ENCODE peak calls at places on chromosome 6, in four cellular contexts. Y is suprapubic skin; D is psoas muscle; Q is CD4-positive, alpha-beta memory T cell. O is an unnamed sample.

GRCh38 chr6:102766946-102767345 is 1373.4 kb downstream of the GRIK2 start:
- DNase-seq in Y (no peak), D (no peak), Q (no peak), O (no peak)

GRCh38 chr6:87747646-87748045 is 45.6 kb upstream of the AKIRIN2 start:
- DNase-seq in Y (no peak), D (no peak), Q (no peak), O (no peak)

GRCh38 chr6:129498556-129498940 is 211.4 kb downstream of the ARHGAP18 start:
- DNase-seq in Y (no peak), D (no peak), Q (no peak), O (no peak)

GRCh38 chr6:28657367-28657755 is 131.7 kb downstream of the GPX5 start:
- DNase-seq in Y (no peak), D (no peak), Q (no peak), O (no peak)

GRCh38 chr6:1164600-1164999 is 147.3 kb upstream of the FOXQ1 start:
- DNase-seq in Y (no peak), D (no peak), Q (no peak), O (no peak)

GRCh38 chr6:39445667-39446066 is 123.2 kb upstream of the KCNK16 start:
- DNase-seq in Y (no peak), D (no peak), Q (no peak), O (no peak)

GRCh38 chr6:143038845-143039244 is 21.8 kb upstream of the AIG1 start:
- DNase-seq in Y (no peak), D (no peak), Q (no peak), O (no peak)

GRCh38 chr6:4800662-4801061 is 24.5 kb downstream of the CDYL start:
- DNase-seq in Y (no peak), D (no peak), Q (no peak), O (no peak)

GRCh38 chr6:13488015-13488895 is 855 bp upstream of the GFOD1 start:
- DNase-seq in Y (peak; percentile 78), D (peak; percentile 78), Q (no peak), O (peak; percentile 55)

GRCh38 chr6:33249732-33250625 is 21.7 kb downstream of the VPS52 start:
- DNase-seq in Y (peak; percentile 61), D (peak; percentile 63), Q (no peak), O (no peak)

GRCh38 chr6:125114248-125114858 is 39.2 kb upstream of the TPD52L1 start:
- DNase-seq in Y (no peak), D (no peak), Q (no peak), O (no peak)

GRCh38 chr6:170134077-170135040 is 156.5 kb downstream of the DLL1 start:
- DNase-seq in Y (peak; percentile 49), D (no peak), Q (no peak), O (peak; percentile 57)

GRCh38 chr6:75812560-75812959 is 63.5 kb downstream of the MYO6 start:
- DNase-seq in Y (no peak), D (no peak), Q (no peak), O (no peak)

GRCh38 chr6:56259682-56260081 is 12.3 kb upstream of the COL21A1 start:
- DNase-seq in Y (no peak), D (no peak), Q (no peak), O (no peak)

GRCh38 chr6:107153061-107153460 is 37.7 kb upstream of the BEND3 start:
- DNase-seq in Y (no peak), D (no peak), Q (no peak), O (no peak)

GRCh38 chr6:88164061-88164460 is 2.1 kb downstream of the CNR1 start:
- DNase-seq in Y (no peak), D (no peak), Q (no peak), O (no peak)

GRCh38 chr6:26234421-26235239 is 130.4 kb upstream of the BTN3A2 start:
- DNase-seq in Y (no peak), D (peak; percentile 64), Q (peak; percentile 70), O (no peak)

GRCh38 chr6:42166444-42167141 is 6.6 kb upstream of the GUCA1A start:
- DNase-seq in Y (no peak), D (no peak), Q (peak; percentile 73), O (peak; percentile 44)

GRCh38 chr6:123091091-123091895 is 95.3 kb downstream of the CLVS2 start:
- DNase-seq in Y (no peak), D (peak; percentile 50), Q (no peak), O (no peak)

GRCh38 chr6:142903806-142904205 is 41.2 kb downstream of the HIVEP2 start:
- DNase-seq in Y (no peak), D (no peak), Q (peak; percentile 67), O (no peak)

GRCh38 chr6:125701354-125701668 is 48.1 kb upstream of the HEY2 start:
- DNase-seq in Y (no peak), D (no peak), Q (no peak), O (no peak)

GRCh38 chr6:1215884-1216487 is 95.9 kb upstream of the FOXQ1 start:
- DNase-seq in Y (no peak), D (no peak), Q (no peak), O (no peak)

GRCh38 chr6:149236584-149236983 is 80.9 kb upstream of the TAB2 start:
- DNase-seq in Y (no peak), D (no peak), Q (no peak), O (no peak)

GRCh38 chr6:114344216-114344970 is 1.6 kb upstream of the HS3ST5 start:
- DNase-seq in Y (no peak), D (no peak), Q (no peak), O (no peak)

GRCh38 chr6:167997642-167998041 is at the start of gene KIF25:
- DNase-seq in Y (no peak), D (no peak), Q (no peak), O (no peak)

GRCh38 chr6:47520282-47520681 is 42.7 kb downstream of the CD2AP start:
- DNase-seq in Y (no peak), D (no peak), Q (no peak), O (no peak)

GRCh38 chr6:75397806-75398465 is 95.7 kb downstream of the FILIP1 start:
- DNase-seq in Y (no peak), D (no peak), Q (no peak), O (no peak)

GRCh38 chr6:89471287-89471867 is 38.4 kb downstream of the ANKRD6 start:
- DNase-seq in Y (no peak), D (no peak), Q (no peak), O (no peak)

GRCh38 chr6:110781522-110782200 is 33.6 kb downstream of the CDK19 start:
- DNase-seq in Y (no peak), D (no peak), Q (no peak), O (no peak)

GRCh38 chr6:38974389-38975133 is 74.0 kb upstream of the GLP1R start:
- DNase-seq in Y (no peak), D (no peak), Q (no peak), O (no peak)

GRCh38 chr6:156824142-156824541 is 47.0 kb downstream of the ARID1B start:
- DNase-seq in Y (no peak), D (no peak), Q (no peak), O (no peak)

GRCh38 chr6:84776392-84776791 is 12.0 kb upstream of the TBX18 start:
- DNase-seq in Y (no peak), D (no peak), Q (no peak), O (no peak)

GRCh38 chr6:1670711-1671462 is 61.2 kb downstream of the FOXC1 start:
- DNase-seq in Y (no peak), D (no peak), Q (no peak), O (no peak)

GRCh38 chr6:63426844-63427243 is 107.1 kb upstream of the LGSN start:
- DNase-seq in Y (no peak), D (no peak), Q (no peak), O (no peak)

GRCh38 chr6:87641065-87641692 is 51.2 kb downstream of the ORC3 start:
- DNase-seq in Y (no peak), D (no peak), Q (no peak), O (no peak)

GRCh38 chr6:105740946-105741605 is 338.2 kb upstream of the PREP start:
- DNase-seq in Y (no peak), D (no peak), Q (no peak), O (no peak)

DNA sequence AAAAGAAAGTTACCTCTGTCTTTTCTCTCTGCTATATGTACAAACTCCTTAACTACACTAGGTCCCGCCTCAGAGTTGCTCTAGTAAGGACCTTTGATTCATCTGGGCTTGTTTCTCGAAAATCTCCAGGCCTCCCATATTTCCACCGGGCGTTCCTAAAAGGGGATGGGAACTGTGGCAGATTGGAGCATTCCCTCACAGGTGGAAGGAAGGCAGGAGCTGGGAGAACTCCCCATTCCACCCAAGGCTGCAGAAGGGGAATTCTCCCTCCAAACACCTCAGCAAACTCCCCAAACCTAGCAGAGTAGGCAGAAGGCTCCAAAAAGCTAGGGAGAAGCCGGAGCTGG is 1.6 kb upstream of the TFAP2A start:
- DNase-seq in Y (no peak), D (no peak), Q (no peak), O (no peak)
- H3K4me1 ChIP-seq in Y (peaks cover 59% of the 10 kb centered on the region), D (peaks cover 12% of the 10 kb centered on the region), Q (peaks cover 35% of the 10 kb centered on the region), O (peaks cover 74% of the 10 kb centered on the region)

DNA sequence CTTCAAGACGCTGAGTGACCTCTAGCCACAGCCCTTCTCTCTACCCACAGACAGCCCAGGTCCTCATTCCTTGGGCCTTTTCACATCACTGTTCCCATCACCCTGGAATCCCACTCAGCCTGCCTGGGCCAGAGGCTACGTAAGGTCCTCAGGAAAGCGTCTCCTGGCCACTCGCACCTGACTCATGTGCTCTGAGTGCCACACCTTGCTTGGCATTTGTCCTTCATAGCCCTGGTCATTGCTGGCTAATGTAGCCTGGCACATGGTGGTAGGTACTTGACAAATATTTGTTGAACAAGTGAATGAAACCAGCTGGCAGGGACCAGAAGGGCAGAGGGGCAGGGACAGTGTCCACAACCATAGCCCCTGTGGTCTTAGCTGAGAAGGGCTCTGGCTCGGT is 50.6 kb upstream of the FANCE start:
- DNase-seq in Y (no peak), D (no peak), Q (no peak), O (no peak)
- H3K27ac ChIP-seq in Y (no peak overlapping the region), D (no peak overlapping the region), Q (no peak overlapping the region), O (no peak overlapping the region)

DNA sequence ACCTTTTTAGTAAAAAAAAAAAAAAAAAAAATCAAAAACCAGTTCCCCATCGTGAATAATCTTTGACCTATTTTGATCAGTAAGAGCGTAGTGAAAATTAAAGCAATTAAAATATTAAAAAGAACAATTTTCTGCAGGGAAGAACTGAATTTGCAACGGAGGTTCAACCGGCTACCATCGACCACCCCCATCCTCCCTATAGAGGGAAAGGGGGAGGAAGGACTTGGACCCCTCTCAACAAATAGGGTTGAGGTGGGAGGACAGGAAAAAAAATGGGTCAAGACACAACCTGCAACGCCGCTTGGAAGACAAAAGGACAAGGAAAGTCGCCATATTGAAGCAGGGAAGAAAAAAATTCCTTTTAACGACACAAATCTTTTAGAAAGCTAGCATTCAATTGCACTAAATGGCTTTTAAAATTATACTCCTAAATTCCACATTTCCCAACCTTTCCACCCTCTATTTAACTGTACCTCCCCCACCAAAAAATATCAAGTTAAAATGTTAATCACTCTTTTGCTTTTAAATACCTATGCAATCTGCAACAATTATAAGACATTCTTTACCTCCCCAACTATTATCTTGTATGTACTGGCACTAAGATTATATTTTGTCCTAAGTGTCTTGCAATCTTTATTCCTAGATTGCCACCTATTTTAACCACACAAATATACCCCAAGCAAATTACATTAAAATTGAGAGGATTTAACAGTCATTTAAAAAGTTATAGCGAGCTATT is 1.7 kb downstream of the PPP1R10 start:
- DNase-seq in Y (no peak), D (no peak), Q (peak; percentile 62), O (no peak)
- H3K4me1 ChIP-seq in Y (peaks cover 56% of the 10 kb centered on the region), D (peaks cover 49% of the 10 kb centered on the region), Q (peaks cover 60% of the 10 kb centered on the region), O (peaks cover 80% of the 10 kb centered on the region)

GRCh38 chr6:23529902-23530301 is 596.1 kb upstream of the NRSN1 start:
- DNase-seq in Y (no peak), D (no peak), Q (no peak), O (no peak)

GRCh38 chr6:23533954-23534725 is 591.9 kb upstream of the NRSN1 start:
- DNase-seq in Y (no peak), D (no peak), Q (no peak), O (no peak)

GRCh38 chr6:23533311-23533710 is 592.7 kb upstream of the NRSN1 start:
- DNase-seq in Y (no peak), D (no peak), Q (no peak), O (no peak)

GRCh38 chr6:23532227-23532626 is 593.8 kb upstream of the NRSN1 start:
- DNase-seq in Y (no peak), D (no peak), Q (no peak), O (no peak)

GRCh38 chr6:23531666-23532065 is 594.3 kb upstream of the NRSN1 start:
- DNase-seq in Y (no peak), D (no peak), Q (no peak), O (no peak)
- H3K27ac ChIP-seq in Y (no peak overlapping the region), D (no peak overlapping the region), Q (no peak overlapping the region), O (no peak overlapping the region)

O was measured in left ventricle myocardium inferior.